ENCODE peak calls at places on chromosomes 3 and 15, in five cellular contexts. L is IMR-90, D is H9, F is neuronal stem cell, C is mesenchymal stem cell. R is an unnamed sample.

GRCh38 chr3:88219138-88219792 is 69.5 kb downstream of the C3orf38 start:
- DNase-seq in L (peak), D (peak), F (peak), C (peak), R (peak)

GRCh38 chr3:73072634-73073033 is 11.2 kb downstream of the EBLN2 start:
- DNase-seq in L (no peak), D (no peak), F (no peak), C (no peak), R (no peak)

GRCh38 chr3:106628407-106628806 is 748.8 kb upstream of the CCDC54 start:
- DNase-seq in L (peak), D (no peak), F (no peak), C (peak), R (no peak)

GRCh38 chr15:76799760-76800159 is 105.4 kb downstream of the SCAPER start:
- DNase-seq in L (peak), D (no peak), F (no peak), C (peak), R (peak)

GRCh38 chr3:46097691-46098241 is 70.5 kb upstream of the XCR1 start:
- DNase-seq in L (peak), D (no peak), F (no peak), C (peak), R (no peak)

GRCh38 chr3:77079988-77080585 is 40.2 kb downstream of the ROBO2 start:
- DNase-seq in L (no peak), D (peak), F (peak), C (no peak), R (peak)

GRCh38 chr3:146589899-146590508 is 15.1 kb downstream of the PLSCR5 start:
- DNase-seq in L (peak), D (no peak), F (no peak), C (peak), R (peak)

GRCh38 chr3:53079147-53079546 is 33.3 kb upstream of the SFMBT1 start:
- DNase-seq in L (no peak), D (peak), F (no peak), C (no peak), R (no peak)

GRCh38 chr15:79089331-79089889 is 1.2 kb downstream of the RASGRF1 start:
- DNase-seq in L (no peak), D (peak), F (peak), C (no peak), R (peak)

GRCh38 chr3:183328823-183329222 is 75.8 kb downstream of the B3GNT5 start:
- DNase-seq in L (peak), D (no peak), F (no peak), C (peak), R (no peak)

GRCh38 chr3:120424506-120424905 is 26.3 kb downstream of the FSTL1 start:
- DNase-seq in L (no peak), D (no peak), F (no peak), C (no peak), R (no peak)

GRCh38 chr3:133303430-133303829 is 96.4 kb upstream of the BFSP2 start:
- DNase-seq in L (peak), D (no peak), F (no peak), C (no peak), R (no peak)

GRCh38 chr3:42013652-42014442 is 51.9 kb upstream of the ULK4 start:
- DNase-seq in L (no peak), D (no peak), F (no peak), C (no peak), R (no peak)

GRCh38 chr3:71423151-71423906 is 160.2 kb downstream of the FOXP1 start:
- DNase-seq in L (no peak), D (no peak), F (no peak), C (no peak), R (peak)

GRCh38 chr15:82159922-82160321 is 102.6 kb downstream of the EFL1 start:
- DNase-seq in L (peak), D (no peak), F (peak), C (peak), R (peak)

GRCh38 chr3:184448321-184449160 is 68.7 kb downstream of the CHRD start:
- DNase-seq in L (peak), D (no peak), F (no peak), C (peak), R (peak)

GRCh38 chr3:106247902-106248684 is 379.3 kb upstream of the CBLB start:
- DNase-seq in L (peak), D (no peak), F (no peak), C (no peak), R (no peak)

GRCh38 chr3:58008140-58009025 is at the start of gene FLNB:
- DNase-seq in L (peak), D (peak), F (peak), C (peak), R (peak)
- H3K27ac ChIP-seq in L (peak), D (no peak), F (no peak), C (peak), R (no peak)

DNA sequence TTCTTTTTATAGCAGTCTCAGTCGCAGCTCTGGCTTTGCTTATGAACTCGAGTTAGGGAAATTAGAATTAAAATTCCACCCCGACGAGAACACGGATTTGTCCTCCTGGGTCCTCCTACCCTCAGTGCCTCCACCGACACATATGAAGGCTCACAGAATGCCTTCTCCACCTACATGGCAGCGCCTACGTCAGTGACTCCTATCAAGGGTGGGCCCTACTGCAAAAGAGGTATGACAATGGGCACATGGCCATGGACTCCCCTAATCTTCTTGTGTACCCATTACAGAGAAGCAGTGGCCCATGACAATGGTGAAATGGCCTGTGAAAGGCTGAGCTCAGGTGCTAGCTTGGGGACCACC is 173.0 kb upstream of the TLE3 start:
- DNase-seq in L (no peak), D (no peak), F (no peak), C (no peak), R (no peak)
- H2BK120ac ChIP-seq in L (no peak), D (no peak), F (no peak), C (no peak), R (no peak)

GRCh38 chr15:67105991-67106763 is 40.8 kb downstream of the SMAD3 start:
- DNase-seq in L (no peak), D (no peak), F (no peak), C (no peak), R (no peak)

GRCh38 chr15:67103869-67104268 is 38.5 kb downstream of the SMAD3 start:
- DNase-seq in L (no peak), D (no peak), F (no peak), C (no peak), R (no peak)

GRCh38 chr15:67106764-67107013 is 41.3 kb downstream of the SMAD3 start:
- DNase-seq in L (no peak), D (no peak), F (no peak), C (no peak), R (peak)

GRCh38 chr15:67104453-67104852 is 39.1 kb downstream of the SMAD3 start:
- DNase-seq in L (no peak), D (no peak), F (no peak), C (no peak), R (no peak)

GRCh38 chr15:67105065-67105951 is 39.9 kb downstream of the SMAD3 start:
- DNase-seq in L (peak), D (no peak), F (no peak), C (peak), R (peak)
- H2AK5ac ChIP-seq in L (peak), D (no peak), F (no peak), C (peak), R (no peak)

DNA sequence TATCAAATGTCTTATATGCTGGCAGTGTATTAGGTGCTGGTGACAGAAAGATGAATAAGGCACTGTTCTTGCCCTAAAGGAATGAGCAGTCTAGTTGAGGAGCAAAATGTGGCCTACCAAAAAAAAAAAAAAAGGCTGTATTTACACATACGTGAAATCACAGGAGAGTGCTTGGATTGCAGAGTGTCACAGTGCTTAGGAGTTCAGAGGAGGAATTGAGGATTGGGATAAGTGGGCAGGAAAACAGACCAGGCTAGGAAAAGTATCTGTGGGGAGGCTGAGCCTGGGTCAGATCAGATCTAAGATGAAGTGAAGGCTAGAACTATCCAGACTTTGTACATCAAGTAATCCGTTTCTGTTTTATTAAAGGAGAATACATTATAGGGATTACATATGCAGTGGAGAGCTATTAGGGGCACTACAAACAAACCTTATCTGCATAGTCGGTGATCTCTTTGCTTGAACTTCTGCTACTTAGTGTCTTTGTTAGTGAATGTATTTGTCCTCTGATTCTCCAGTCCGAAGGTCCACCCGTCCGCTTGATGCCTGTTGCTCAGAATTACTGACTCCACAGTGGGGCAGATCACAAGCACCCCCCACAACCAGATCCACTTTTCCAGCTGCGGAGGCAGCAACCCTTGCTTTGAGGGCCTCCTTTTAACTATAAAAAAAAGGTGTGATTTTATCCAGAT is 80.0 kb downstream of the FNDC3B start:
- DNase-seq in L (no peak), D (no peak), F (no peak), C (no peak), R (no peak)
- H3K27ac ChIP-seq in L (no peak), D (no peak), F (no peak), C (no peak), R (no peak)

DNA sequence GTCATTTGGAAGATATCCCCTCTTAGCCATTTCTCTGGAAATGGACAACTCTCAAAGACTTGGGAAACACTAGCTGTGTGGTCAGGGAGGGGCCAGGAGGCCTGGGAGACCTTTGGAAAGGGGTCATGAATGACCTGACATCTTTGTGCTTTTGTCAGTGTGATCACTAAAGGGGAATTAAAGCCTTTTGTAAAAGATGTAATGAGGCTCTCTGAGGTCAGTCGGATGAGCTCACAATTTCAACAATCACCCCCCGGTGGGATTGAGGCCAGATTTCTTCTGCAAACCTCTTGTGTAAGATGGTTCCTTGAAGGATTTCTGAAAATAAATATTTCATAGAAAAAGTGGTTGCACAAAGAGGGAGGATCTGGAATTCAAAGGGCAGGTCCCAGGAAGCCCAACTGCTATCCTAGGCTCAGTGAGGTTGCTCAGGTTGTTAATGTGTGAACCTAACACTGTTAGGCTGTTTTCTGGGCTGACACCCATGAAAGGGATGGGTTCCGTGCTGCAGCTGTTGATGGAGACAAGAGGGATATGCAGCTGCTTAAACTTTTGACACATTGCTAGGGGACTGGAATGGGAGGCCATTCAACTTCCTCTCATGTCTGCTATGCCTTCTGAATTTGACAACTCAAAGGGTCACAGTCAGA is 198.2 kb upstream of the NR2E3 start:
- DNase-seq in L (peak), D (no peak), F (peak), C (no peak), R (no peak)
- H2BK120ac ChIP-seq in L (no peak), D (no peak), F (no peak), C (no peak), R (no peak)

GRCh38 chr3:119315600-119316312 is 21.6 kb downstream of the ARHGAP31 start:
- DNase-seq in L (no peak), D (no peak), F (no peak), C (no peak), R (no peak)
- H2AK5ac ChIP-seq in L (no peak), D (no peak), F (no peak), C (no peak), R (no peak)

R was measured in mesendoderm.